ENCODE peak calls at places on chromosomes 16 and 17, in eight cellular contexts. One of them, this sample, is unnamed.

GRCh38 chr17:8448310-8448709 is 12.6 kb downstream of the NDEL1 start:
- DNase-seq in keratinocyte: no peak
- DNase-seq in GM20000: no peak
- DNase-seq in left lung: no peak
- DNase-seq in hepatocyte: no peak
- DNase-seq in lower leg skin: no peak
- DNase-seq in Calu3: no peak
- DNase-seq in cardiac fibroblast: no peak
- DNase-seq in this sample: no peak

GRCh38 chr17:72429066-72429638 is 308.3 kb downstream of the SOX9 start:
- DNase-seq in keratinocyte: no peak
- DNase-seq in GM20000: no peak
- DNase-seq in left lung: no peak
- DNase-seq in hepatocyte: no peak
- DNase-seq in lower leg skin: no peak
- DNase-seq in Calu3: no peak
- DNase-seq in cardiac fibroblast: no peak
- DNase-seq in this sample: no peak

GRCh38 chr17:64174686-64175456 is 44.9 kb upstream of the ERN1 start:
- DNase-seq in keratinocyte: no peak
- DNase-seq in GM20000: no peak
- DNase-seq in left lung: peak
- DNase-seq in hepatocyte: no peak
- DNase-seq in lower leg skin: no peak
- DNase-seq in Calu3: no peak
- DNase-seq in cardiac fibroblast: peak
- DNase-seq in this sample: no peak

GRCh38 chr17:36888236-36888957 is 48.9 kb upstream of the LHX1 start:
- DNase-seq in keratinocyte: no peak
- DNase-seq in GM20000: no peak
- DNase-seq in left lung: no peak
- DNase-seq in hepatocyte: no peak
- DNase-seq in lower leg skin: no peak
- DNase-seq in Calu3: no peak
- DNase-seq in cardiac fibroblast: no peak
- DNase-seq in this sample: no peak

GRCh38 chr17:16515933-16516332 is 23.9 kb upstream of the LRRC75A start:
- DNase-seq in keratinocyte: no peak
- DNase-seq in GM20000: no peak
- DNase-seq in left lung: no peak
- DNase-seq in hepatocyte: no peak
- DNase-seq in lower leg skin: no peak
- DNase-seq in Calu3: no peak
- DNase-seq in cardiac fibroblast: no peak
- DNase-seq in this sample: no peak

GRCh38 chr17:18235743-18236256 is 10.4 kb downstream of the LLGL1 start:
- DNase-seq in keratinocyte: no peak
- DNase-seq in GM20000: no peak
- DNase-seq in left lung: no peak
- DNase-seq in hepatocyte: no peak
- DNase-seq in lower leg skin: no peak
- DNase-seq in Calu3: peak
- DNase-seq in cardiac fibroblast: peak
- DNase-seq in this sample: peak

GRCh38 chr17:48611681-48612455 is 1.1 kb upstream of the HOXB7 start:
- DNase-seq in keratinocyte: no peak
- DNase-seq in GM20000: no peak
- DNase-seq in left lung: no peak
- DNase-seq in hepatocyte: no peak
- DNase-seq in lower leg skin: no peak
- DNase-seq in Calu3: peak
- DNase-seq in cardiac fibroblast: no peak
- DNase-seq in this sample: no peak

GRCh38 chr17:55433629-55434422 is 12.2 kb upstream of the MMD start:
- DNase-seq in keratinocyte: peak
- DNase-seq in GM20000: no peak
- DNase-seq in left lung: no peak
- DNase-seq in hepatocyte: peak
- DNase-seq in lower leg skin: no peak
- DNase-seq in Calu3: peak
- DNase-seq in cardiac fibroblast: peak
- DNase-seq in this sample: no peak

GRCh38 chr17:7440113-7440822 is 956 bp downstream of the FGF11 start:
- DNase-seq in keratinocyte: no peak
- DNase-seq in GM20000: peak
- DNase-seq in left lung: no peak
- DNase-seq in hepatocyte: peak
- DNase-seq in lower leg skin: peak
- DNase-seq in Calu3: peak
- DNase-seq in cardiac fibroblast: peak
- DNase-seq in this sample: no peak

GRCh38 chr17:32871736-32872135 is 5.2 kb downstream of the MYO1D start:
- DNase-seq in keratinocyte: no peak
- DNase-seq in GM20000: no peak
- DNase-seq in left lung: no peak
- DNase-seq in hepatocyte: no peak
- DNase-seq in lower leg skin: no peak
- DNase-seq in Calu3: no peak
- DNase-seq in cardiac fibroblast: no peak
- DNase-seq in this sample: no peak

GRCh38 chr17:55642741-55643140 is 79.9 kb downstream of the TMEM100 start:
- DNase-seq in keratinocyte: no peak
- DNase-seq in GM20000: no peak
- DNase-seq in left lung: no peak
- DNase-seq in hepatocyte: no peak
- DNase-seq in lower leg skin: no peak
- DNase-seq in Calu3: no peak
- DNase-seq in cardiac fibroblast: no peak
- DNase-seq in this sample: no peak

GRCh38 chr17:48259710-48260291 is 152.2 kb downstream of the SNX11 start:
- DNase-seq in keratinocyte: no peak
- DNase-seq in GM20000: no peak
- DNase-seq in left lung: no peak
- DNase-seq in hepatocyte: peak
- DNase-seq in lower leg skin: no peak
- DNase-seq in Calu3: peak
- DNase-seq in cardiac fibroblast: peak
- DNase-seq in this sample: no peak

GRCh38 chr17:79949646-79950292 is 85.9 kb downstream of the TBC1D16 start:
- DNase-seq in keratinocyte: no peak
- DNase-seq in GM20000: no peak
- DNase-seq in left lung: no peak
- DNase-seq in hepatocyte: peak
- DNase-seq in lower leg skin: peak
- DNase-seq in Calu3: no peak
- DNase-seq in cardiac fibroblast: no peak
- DNase-seq in this sample: no peak

GRCh38 chr16:72508196-72508595 is 336.2 kb upstream of the PMFBP1 start:
- DNase-seq in keratinocyte: no peak
- DNase-seq in GM20000: no peak
- DNase-seq in left lung: no peak
- DNase-seq in hepatocyte: no peak
- DNase-seq in lower leg skin: no peak
- DNase-seq in Calu3: no peak
- DNase-seq in cardiac fibroblast: no peak
- DNase-seq in this sample: no peak

GRCh38 chr17:55510986-55511721 is at the start of gene SMIM36:
- DNase-seq in keratinocyte: no peak
- DNase-seq in GM20000: no peak
- DNase-seq in left lung: no peak
- DNase-seq in hepatocyte: no peak
- DNase-seq in lower leg skin: no peak
- DNase-seq in Calu3: no peak
- DNase-seq in cardiac fibroblast: no peak
- DNase-seq in this sample: no peak

GRCh38 chr17:79074650-79075432 is at the start of gene ENGASE:
- DNase-seq in keratinocyte: peak
- DNase-seq in GM20000: peak
- DNase-seq in left lung: peak
- DNase-seq in hepatocyte: peak
- DNase-seq in lower leg skin: peak
- DNase-seq in Calu3: peak
- DNase-seq in cardiac fibroblast: peak
- DNase-seq in this sample: peak

DNA sequence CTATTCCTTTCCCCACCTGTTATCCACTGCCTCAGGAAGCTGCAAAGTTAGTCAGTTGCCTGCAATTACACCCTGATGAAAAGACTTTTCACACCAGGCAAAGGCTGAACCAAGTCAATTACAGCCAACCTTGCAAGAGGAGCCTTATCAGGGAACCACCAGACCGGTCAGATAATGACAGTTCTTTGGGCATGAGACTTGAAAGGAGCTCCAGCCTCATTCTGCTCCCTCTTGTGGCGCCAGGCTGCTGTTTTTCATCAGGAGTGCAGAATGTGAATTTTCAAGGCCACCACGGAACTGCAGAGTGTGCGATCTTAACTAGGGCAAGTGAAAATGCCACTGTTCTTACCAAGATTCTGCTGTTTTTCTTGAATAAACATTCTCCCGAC is 22.5 kb downstream of the DNAI2 start:
- DNase-seq in keratinocyte: no peak
- DNase-seq in GM20000: peak
- DNase-seq in left lung: peak
- DNase-seq in hepatocyte: peak
- DNase-seq in lower leg skin: no peak
- DNase-seq in Calu3: peak
- DNase-seq in cardiac fibroblast: peak
- DNase-seq in this sample: no peak
- TF ChIP-seq CTCF in keratinocyte: peak
- TF ChIP-seq CTCF in GM20000: no peak
- TF ChIP-seq CTCF in left lung: peak
- TF ChIP-seq CTCF in hepatocyte: peak
- TF ChIP-seq CTCF in lower leg skin: no peak
- TF ChIP-seq CTCF in Calu3: peak
- TF ChIP-seq CTCF in cardiac fibroblast: peak
- TF ChIP-seq CTCF in this sample: peak

DNA sequence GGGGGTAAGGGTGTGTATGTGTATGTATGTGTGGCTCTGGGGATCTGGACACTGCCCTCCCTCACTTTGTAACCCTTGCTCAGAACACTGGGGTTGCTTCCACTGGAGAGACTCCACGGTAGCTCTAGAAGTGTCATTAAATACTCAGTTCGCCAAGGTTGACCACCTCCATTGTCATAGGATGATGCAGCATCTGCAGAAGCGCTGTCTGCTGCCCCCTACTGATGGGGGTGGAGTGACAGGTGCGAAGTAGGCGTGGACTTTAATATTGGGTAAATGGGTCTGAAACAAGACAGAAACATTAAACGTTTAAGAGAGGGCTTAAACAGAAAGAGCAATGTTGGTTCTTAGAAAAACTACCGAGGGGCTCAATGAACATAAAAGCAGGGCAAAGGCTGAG is 35.5 kb upstream of the STAC2 start:
- DNase-seq in keratinocyte: no peak
- DNase-seq in GM20000: no peak
- DNase-seq in left lung: no peak
- DNase-seq in hepatocyte: no peak
- DNase-seq in lower leg skin: no peak
- DNase-seq in Calu3: peak
- DNase-seq in cardiac fibroblast: no peak
- DNase-seq in this sample: peak
- TF ChIP-seq CTCF in keratinocyte: no peak
- TF ChIP-seq CTCF in GM20000: no peak
- TF ChIP-seq CTCF in left lung: no peak
- TF ChIP-seq CTCF in hepatocyte: no peak
- TF ChIP-seq CTCF in lower leg skin: no peak
- TF ChIP-seq CTCF in Calu3: peak
- TF ChIP-seq CTCF in cardiac fibroblast: peak
- TF ChIP-seq CTCF in this sample: peak

DNA sequence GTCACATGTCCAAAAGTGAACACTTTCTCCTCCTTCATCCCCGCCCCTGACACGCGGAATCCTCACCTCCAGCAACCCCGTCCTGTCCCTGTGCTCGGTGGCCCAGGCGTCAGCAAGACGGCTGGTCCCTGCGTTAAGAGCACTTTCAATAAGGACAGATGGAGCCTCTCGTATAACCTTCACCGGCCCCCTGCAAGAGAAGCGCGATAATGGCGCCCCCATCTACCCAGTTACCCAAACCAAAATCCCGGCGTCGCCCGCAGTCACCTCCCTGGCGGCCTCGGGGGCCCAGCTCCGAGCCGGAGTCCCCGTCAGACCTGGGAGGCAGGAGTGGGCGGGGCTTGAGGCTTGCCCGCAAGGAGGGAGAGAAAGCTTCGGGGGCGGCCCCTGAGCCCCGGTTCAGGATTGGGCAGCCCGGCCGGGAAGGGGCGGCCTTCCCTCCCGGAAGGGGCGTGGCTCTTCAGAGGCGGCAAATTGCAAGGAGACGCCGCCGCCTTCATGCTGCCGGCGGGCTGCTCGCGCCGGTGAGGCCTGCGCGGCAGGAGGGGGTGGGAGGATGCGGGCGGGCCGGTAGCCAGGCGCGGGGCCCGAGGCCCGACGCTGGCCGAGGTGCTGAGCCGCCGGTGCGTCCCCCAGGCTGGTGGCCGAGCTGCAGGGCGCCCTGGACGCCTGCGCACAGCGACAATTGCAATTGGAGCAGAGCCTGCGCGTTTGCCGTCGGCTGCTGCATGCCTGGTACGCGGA is at the start of gene TEDC2:
- DNase-seq in keratinocyte: peak
- DNase-seq in GM20000: peak
- DNase-seq in left lung: peak
- DNase-seq in hepatocyte: peak
- DNase-seq in lower leg skin: peak
- DNase-seq in Calu3: peak
- DNase-seq in cardiac fibroblast: peak
- DNase-seq in this sample: peak
- TF ChIP-seq CTCF in keratinocyte: no peak
- TF ChIP-seq CTCF in GM20000: no peak
- TF ChIP-seq CTCF in left lung: no peak
- TF ChIP-seq CTCF in hepatocyte: no peak
- TF ChIP-seq CTCF in lower leg skin: no peak
- TF ChIP-seq CTCF in Calu3: no peak
- TF ChIP-seq CTCF in cardiac fibroblast: no peak
- TF ChIP-seq CTCF in this sample: no peak

GRCh38 chr17:75064040-75064439 is 17.0 kb downstream of the KCTD2 start:
- DNase-seq in keratinocyte: no peak
- DNase-seq in GM20000: no peak
- DNase-seq in left lung: no peak
- DNase-seq in hepatocyte: no peak
- DNase-seq in lower leg skin: no peak
- DNase-seq in Calu3: no peak
- DNase-seq in cardiac fibroblast: no peak
- DNase-seq in this sample: no peak

GRCh38 chr17:75064867-75065561 is 18.0 kb downstream of the KCTD2 start:
- DNase-seq in keratinocyte: no peak
- DNase-seq in GM20000: no peak
- DNase-seq in left lung: no peak
- DNase-seq in hepatocyte: no peak
- DNase-seq in lower leg skin: no peak
- DNase-seq in Calu3: no peak
- DNase-seq in cardiac fibroblast: no peak
- DNase-seq in this sample: no peak

GRCh38 chr17:75063201-75063600 is 16.2 kb downstream of the KCTD2 start:
- DNase-seq in keratinocyte: no peak
- DNase-seq in GM20000: no peak
- DNase-seq in left lung: no peak
- DNase-seq in hepatocyte: no peak
- DNase-seq in lower leg skin: no peak
- DNase-seq in Calu3: no peak
- DNase-seq in cardiac fibroblast: no peak
- DNase-seq in this sample: no peak

GRCh38 chr17:75064460-75064859 is 17.4 kb downstream of the KCTD2 start:
- DNase-seq in keratinocyte: no peak
- DNase-seq in GM20000: peak
- DNase-seq in left lung: no peak
- DNase-seq in hepatocyte: no peak
- DNase-seq in lower leg skin: no peak
- DNase-seq in Calu3: no peak
- DNase-seq in cardiac fibroblast: no peak
- DNase-seq in this sample: no peak

GRCh38 chr17:75063626-75064025 is 16.6 kb downstream of the KCTD2 start:
- DNase-seq in keratinocyte: no peak
- DNase-seq in GM20000: no peak
- DNase-seq in left lung: no peak
- DNase-seq in hepatocyte: no peak
- DNase-seq in lower leg skin: no peak
- DNase-seq in Calu3: no peak
- DNase-seq in cardiac fibroblast: no peak
- DNase-seq in this sample: no peak
- TF ChIP-seq CTCF in keratinocyte: no peak
- TF ChIP-seq CTCF in GM20000: no peak
- TF ChIP-seq CTCF in left lung: no peak
- TF ChIP-seq CTCF in hepatocyte: no peak
- TF ChIP-seq CTCF in lower leg skin: no peak
- TF ChIP-seq CTCF in Calu3: no peak
- TF ChIP-seq CTCF in cardiac fibroblast: no peak
- TF ChIP-seq CTCF in this sample: no peak

This sample was measured in osteocyte.